ENCODE peak calls at places on chromosomes 1 and 21, in four cellular contexts. O is WTC11, N is HepG2, I is K562. J is an unnamed sample.
A peak's percentile ranks its signal among the peaks of the same experiment; 100 is the strongest.

GRCh38 chr1:38789498-38790169 is 69.9 kb downstream of the RRAGC start:
- DNase-seq in O (no peak), N (peak; percentile 5), I (peak; percentile 71), J (peak; percentile 45)

GRCh38 chr1:113672491-113672890 is 86.8 kb downstream of the PHTF1 start:
- DNase-seq in O (no peak), N (no peak), I (no peak), J (no peak)

GRCh38 chr1:88462481-88463261 is 221.4 kb upstream of the PKN2 start:
- DNase-seq in O (peak; percentile 47), N (no peak), I (no peak), J (peak; percentile 77)

GRCh38 chr1:15610167-15610566 is 7.1 kb upstream of the DDI2 start:
- DNase-seq in O (no peak), N (peak; percentile 71), I (no peak), J (no peak)

GRCh38 chr1:201228011-201228983 is 37.7 kb downstream of the IGFN1 start:
- DNase-seq in O (no peak), N (no peak), I (no peak), J (no peak)

GRCh38 chr1:65319754-65320153 is 10.4 kb downstream of the DNAJC6 start:
- DNase-seq in O (no peak), N (no peak), I (peak; percentile 19), J (no peak)

GRCh38 chr1:171702598-171702997 is 39.3 kb downstream of the VAMP4 start:
- DNase-seq in O (no peak), N (no peak), I (no peak), J (no peak)

GRCh38 chr1:58436615-58437297 is 109.8 kb downstream of the OMA1 start:
- DNase-seq in O (no peak), N (no peak), I (peak; percentile 59), J (no peak)

GRCh38 chr1:147089457-147089856 is 82.8 kb downstream of the PRKAB2 start:
- DNase-seq in O (no peak), N (no peak), I (no peak), J (no peak)

GRCh38 chr21:45945066-45945867 is 36.3 kb upstream of the COL6A1 start:
- DNase-seq in O (no peak), N (no peak), I (no peak), J (no peak)

GRCh38 chr1:233015965-233016364 is 65.6 kb downstream of the NTPCR start:
- DNase-seq in O (no peak), N (no peak), I (no peak), J (no peak)

GRCh38 chr21:34885125-34885524 is 164.0 kb downstream of the RUNX1 start:
- DNase-seq in O (no peak), N (no peak), I (peak; percentile 42), J (no peak)

GRCh38 chr1:37732111-37732780 is 32.7 kb downstream of the EPHA10 start:
- DNase-seq in O (no peak), N (peak; percentile 81), I (no peak), J (no peak)

GRCh38 chr1:28190996-28191645 is 14.6 kb upstream of the PTAFR start:
- DNase-seq in O (no peak), N (no peak), I (peak; percentile 34), J (no peak)

GRCh38 chr1:199684686-199685273 is 342.7 kb upstream of the NR5A2 start:
- DNase-seq in O (no peak), N (peak; percentile 25), I (peak; percentile 44), J (peak; percentile 64)

GRCh38 chr1:99647460-99647859 is 1.5 kb downstream of the PALMD start:
- DNase-seq in O (no peak), N (no peak), I (no peak), J (no peak)

GRCh38 chr1:243598433-243598832 is 251.6 kb downstream of the AKT3 start:
- DNase-seq in O (no peak), N (no peak), I (no peak), J (no peak)

GRCh38 chr1:53043271-53043670 is 18.7 kb upstream of the PODN start:
- DNase-seq in O (no peak), N (peak; percentile 8), I (no peak), J (no peak)

GRCh38 chr1:155977607-155978324 is 581 bp downstream of the ARHGEF2 start:
- DNase-seq in O (peak; percentile 47), N (no peak), I (peak; percentile 71), J (peak; percentile 71)

GRCh38 chr1:182189535-182190066 is 128.1 kb upstream of the ZNF648 start:
- DNase-seq in O (no peak), N (no peak), I (no peak), J (no peak)

GRCh38 chr1:33971018-33971710 is 107.3 kb downstream of the HMGB4 start:
- DNase-seq in O (no peak), N (no peak), I (no peak), J (no peak)

GRCh38 chr1:33970148-33970825 is 106.4 kb downstream of the HMGB4 start:
- DNase-seq in O (peak; percentile 29), N (no peak), I (no peak), J (no peak)

GRCh38 chr1:33974147-33974546 is 110.3 kb downstream of the HMGB4 start:
- DNase-seq in O (no peak), N (no peak), I (no peak), J (no peak)

GRCh38 chr1:33971913-33972312 is 108.0 kb downstream of the HMGB4 start:
- DNase-seq in O (no peak), N (no peak), I (no peak), J (no peak)

DNA sequence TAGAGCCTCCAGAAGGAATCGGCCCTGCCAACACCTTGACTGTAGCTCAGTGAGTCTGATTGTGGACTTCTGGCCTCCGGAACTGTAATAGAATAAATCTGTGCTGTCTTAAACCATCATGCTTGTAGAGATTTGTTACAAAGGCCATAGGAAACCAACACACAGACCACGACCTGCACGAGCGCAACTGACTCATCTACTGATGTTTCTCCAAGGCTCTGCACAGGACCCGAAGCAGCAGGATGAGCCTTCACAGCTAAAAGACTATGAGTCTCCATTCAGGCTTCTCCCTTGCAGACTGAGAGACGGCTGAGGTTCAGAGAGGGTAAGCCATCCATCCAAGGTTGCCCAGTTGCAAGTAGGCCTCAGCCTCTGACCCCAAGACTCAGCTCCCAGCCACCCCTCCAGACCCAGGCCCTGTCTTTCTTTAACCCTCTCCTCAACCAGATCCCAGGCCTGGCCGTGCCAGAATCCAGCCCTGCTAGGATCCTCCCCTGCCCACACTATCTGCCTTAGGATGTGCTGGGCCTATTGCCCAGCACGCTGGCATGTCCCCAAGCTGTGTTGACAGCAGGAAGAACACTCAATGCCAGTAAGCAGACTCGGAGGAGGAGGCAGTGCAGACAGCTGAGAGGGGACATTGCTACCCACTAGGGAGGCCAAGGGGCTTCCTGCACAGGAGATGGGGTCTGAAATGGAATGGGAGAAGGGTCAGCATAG is 109.0 kb downstream of the HMGB4 start:
- DNase-seq in O (no peak), N (no peak), I (no peak), J (no peak)
- TF ChIP-seq ELF4 in O (no peak), N (no peak), I (no peak), J (no peak)

GRCh38 chr1:47788761-47789160 is 208.4 kb downstream of the TRABD2B start:
- DNase-seq in O (no peak), N (no peak), I (no peak), J (no peak)
- TF ChIP-seq ELF4 in O (no peak), N (no peak), I (no peak), J (no peak)

DNA sequence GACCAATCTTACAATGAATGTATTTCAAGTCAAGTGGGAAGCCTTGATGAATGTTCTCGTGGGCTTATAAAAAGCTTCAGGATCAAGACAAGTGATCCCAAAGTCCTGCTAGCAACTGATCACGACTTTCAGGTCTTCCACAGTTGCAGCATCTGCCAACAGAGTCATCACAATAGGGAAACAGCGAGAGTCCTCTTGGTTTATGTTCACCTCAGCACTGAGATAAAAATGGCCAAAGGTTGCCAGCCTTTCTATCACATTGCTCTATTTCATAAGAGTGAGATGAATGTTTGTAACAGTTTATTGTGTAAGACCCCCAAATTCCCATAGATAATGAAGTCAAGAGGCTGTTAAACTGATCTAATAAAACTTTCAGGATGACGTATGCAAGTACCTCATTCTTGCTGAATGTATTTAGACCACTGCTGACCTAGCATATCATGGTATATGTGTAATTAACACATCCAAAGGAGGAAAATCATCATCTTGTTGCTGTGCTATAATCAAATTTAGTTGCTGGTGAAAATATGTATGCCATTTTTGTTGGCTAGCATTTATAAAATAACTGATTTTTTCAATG is 150.6 kb downstream of the TGFBR3 start:
- DNase-seq in O (no peak), N (peak; percentile 35), I (no peak), J (no peak)
- TF ChIP-seq ELF4 in O (no peak), N (no peak), I (no peak), J (no peak)

GRCh38 chr1:111281411-111281810 is 9.2 kb upstream of the CHIA start:
- DNase-seq in O (no peak), N (no peak), I (no peak), J (no peak)

GRCh38 chr1:111275780-111276433 is 14.7 kb upstream of the CHIA start:
- DNase-seq in O (no peak), N (no peak), I (no peak), J (no peak)

GRCh38 chr1:111279144-111279543 is 11.5 kb upstream of the CHIA start:
- DNase-seq in O (no peak), N (no peak), I (no peak), J (no peak)

GRCh38 chr1:111283838-111284237 is 6.8 kb upstream of the CHIA start:
- DNase-seq in O (no peak), N (peak; percentile 7), I (no peak), J (no peak)

DNA sequence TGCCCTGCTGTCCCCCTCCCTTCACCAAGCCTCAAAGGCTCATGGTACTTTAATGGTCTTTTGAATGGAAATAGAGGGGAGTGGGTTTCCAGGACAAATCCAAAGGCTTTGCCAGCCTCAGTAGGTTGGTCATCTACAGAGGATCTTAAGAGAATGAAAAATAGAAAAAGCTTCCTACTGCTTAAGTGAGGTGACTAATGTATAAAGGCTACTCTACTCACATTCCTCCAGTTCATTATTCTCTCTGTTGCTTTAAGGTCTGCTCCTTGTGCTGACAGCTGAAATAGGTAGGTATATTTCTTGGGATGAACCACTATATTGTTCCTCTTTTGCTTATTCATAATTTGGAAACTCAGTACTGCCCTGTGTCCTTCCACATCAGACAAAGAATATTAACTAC is 10.4 kb upstream of the CHIA start:
- DNase-seq in O (no peak), N (no peak), I (no peak), J (no peak)
- TF ChIP-seq ELF4 in O (no peak), N (no peak), I (no peak), J (no peak)

GRCh38 chr1:157562515-157562914 is 10.2 kb upstream of the FCRL5 start:
- DNase-seq in O (no peak), N (no peak), I (no peak), J (no peak)
- TF ChIP-seq ELF4 in O (no peak), N (no peak), I (no peak), J (no peak)

GRCh38 chr1:190754769-190755168 is 277.1 kb upstream of the BRINP3 start:
- DNase-seq in O (no peak), N (peak; percentile 3), I (peak; percentile 6), J (no peak)
- TF ChIP-seq ELF4 in O (no peak), N (no peak), I (no peak), J (no peak)

GRCh38 chr1:172818841-172819527 is 160.1 kb downstream of the FASLG start:
- DNase-seq in O (no peak), N (no peak), I (no peak), J (no peak)
- TF ChIP-seq ELF4 in O (no peak), N (no peak), I (no peak), J (no peak)

J was measured in HEK293T.